ENCODE peak calls at places on chromosomes 4 and X, in five cellular contexts. B is H9, D is mesenchymal stem cell, I is H1, C is trophoblast cell. U is an unnamed sample.
A peak's percentile ranks its signal among the peaks of the same experiment; 100 is the strongest.

GRCh38 chrX:136209016-136209738 is 42.0 kb downstream of the MAP7D3 start:
- DNase-seq in B (peak; percentile 47), D (peak; percentile 62), I (no peak), C (peak; percentile 65), U (no peak)

GRCh38 chr4:88592600-88593448 is 544 bp downstream of the HERC3 start:
- DNase-seq in B (peak; percentile 68), D (peak; percentile 80), I (no peak), C (peak; percentile 88), U (peak; percentile 54)

GRCh38 chrX:142637206-142637605 is 388.5 kb upstream of the SPANXN4 start:
- DNase-seq in B (no peak), D (no peak), I (no peak), C (no peak), U (no peak)

GRCh38 chr4:158621729-158622128 is 50.0 kb downstream of the C4orf46 start:
- DNase-seq in B (no peak), D (no peak), I (no peak), C (no peak), U (no peak)

GRCh38 chr4:53763813-53764597 is 172.7 kb upstream of the LNX1 start:
- DNase-seq in B (no peak), D (peak; percentile 73), I (no peak), C (peak; percentile 94), U (no peak)

GRCh38 chr4:81724925-81725329 is 253.2 kb upstream of the RASGEF1B start:
- DNase-seq in B (no peak), D (peak; percentile 11), I (no peak), C (peak; percentile 88), U (no peak)

GRCh38 chrX:24466025-24466424 is 939 bp downstream of the PDK3 start:
- DNase-seq in B (no peak), D (no peak), I (no peak), C (no peak), U (no peak)

GRCh38 chrX:132954323-132954722 is 4.1 kb downstream of the HS6ST2 start:
- DNase-seq in B (no peak), D (no peak), I (no peak), C (peak; percentile 49), U (no peak)

GRCh38 chr4:126753592-126753991 is 879.2 kb upstream of the INTU start:
- DNase-seq in B (no peak), D (no peak), I (no peak), C (no peak), U (no peak)

GRCh38 chr4:40281099-40281498 is 54.0 kb upstream of the CHRNA9 start:
- DNase-seq in B (no peak), D (no peak), I (no peak), C (no peak), U (no peak)

GRCh38 chr4:162838671-162839070 is 328.0 kb downstream of the NAF1 start:
- DNase-seq in B (no peak), D (no peak), I (no peak), C (peak; percentile 82), U (no peak)

GRCh38 chr4:15004701-15005301 is 2.5 kb downstream of the CPEB2 start:
- DNase-seq in B (peak; percentile 64), D (peak; percentile 86), I (no peak), C (peak; percentile 88), U (peak; percentile 32)

GRCh38 chr4:118911162-118911791 is 22.6 kb downstream of the SYNPO2 start:
- DNase-seq in B (no peak), D (no peak), I (no peak), C (no peak), U (no peak)

GRCh38 chrX:11893933-11894710 is 136.1 kb downstream of the MSL3 start:
- DNase-seq in B (no peak), D (no peak), I (no peak), C (no peak), U (no peak)

GRCh38 chr4:168585168-168586091 is 88.6 kb downstream of the PALLD start:
- DNase-seq in B (peak; percentile 82), D (peak; percentile 82), I (peak; percentile 53), C (peak; percentile 88), U (peak; percentile 65)

GRCh38 chr4:115090483-115091075 is 22.8 kb downstream of the NDST4 start:
- DNase-seq in B (no peak), D (peak; percentile 27), I (no peak), C (peak; percentile 80), U (peak; percentile 33)

GRCh38 chr4:9977518-9978031 is 43.7 kb downstream of the SLC2A9 start:
- DNase-seq in B (no peak), D (no peak), I (no peak), C (no peak), U (no peak)

GRCh38 chrX:27863813-27864212 is 56.0 kb downstream of the MAGEB10 start:
- DNase-seq in B (peak; percentile 41), D (no peak), I (no peak), C (no peak), U (no peak)

GRCh38 chr4:136810626-136811025 is 721.7 kb downstream of the PCDH18 start:
- DNase-seq in B (no peak), D (no peak), I (no peak), C (no peak), U (no peak)

GRCh38 chr4:115126487-115126886 is 13.1 kb upstream of the NDST4 start:
- DNase-seq in B (no peak), D (no peak), I (no peak), C (no peak), U (no peak)

GRCh38 chr4:48681856-48682255 is 98.2 kb downstream of the FRYL start:
- DNase-seq in B (no peak), D (peak; percentile 44), I (no peak), C (peak; percentile 18), U (no peak)

GRCh38 chr4:23779839-23780238 is 110.0 kb downstream of the PPARGC1A start:
- DNase-seq in B (no peak), D (no peak), I (no peak), C (no peak), U (no peak)

GRCh38 chr4:127870688-127871087 is 10.0 kb upstream of the PLK4 start:
- DNase-seq in B (no peak), D (peak; percentile 89), I (no peak), C (peak; percentile 45), U (no peak)

GRCh38 chr4:72326692-72327632 is 242.1 kb downstream of the ADAMTS3 start:
- DNase-seq in B (no peak), D (peak; percentile 32), I (no peak), C (peak; percentile 71), U (no peak)

GRCh38 chr4:128303986-128304385 is 16.4 kb upstream of the PGRMC2 start:
- DNase-seq in B (no peak), D (no peak), I (no peak), C (no peak), U (no peak)

GRCh38 chr4:10736895-10737294 is 52.3 kb upstream of the CLNK start:
- DNase-seq in B (peak; percentile 43), D (no peak), I (no peak), C (no peak), U (no peak)

GRCh38 chr4:145773581-145774234 is 93.8 kb downstream of the C4orf51 start:
- DNase-seq in B (no peak), D (no peak), I (no peak), C (no peak), U (no peak)

GRCh38 chr4:55124337-55125076 is 888 bp downstream of the KDR start:
- DNase-seq in B (peak; percentile 34), D (peak; percentile 23), I (no peak), C (no peak), U (peak; percentile 8)

GRCh38 chrX:128891554-128891953 is 631.7 kb downstream of the SMARCA1 start:
- DNase-seq in B (no peak), D (no peak), I (no peak), C (no peak), U (no peak)
- H2BK12ac ChIP-seq in B (no peak overlapping the region), D (no peak overlapping the region), I (no peak overlapping the region), C (no peak overlapping the region), U (no peak overlapping the region)

DNA sequence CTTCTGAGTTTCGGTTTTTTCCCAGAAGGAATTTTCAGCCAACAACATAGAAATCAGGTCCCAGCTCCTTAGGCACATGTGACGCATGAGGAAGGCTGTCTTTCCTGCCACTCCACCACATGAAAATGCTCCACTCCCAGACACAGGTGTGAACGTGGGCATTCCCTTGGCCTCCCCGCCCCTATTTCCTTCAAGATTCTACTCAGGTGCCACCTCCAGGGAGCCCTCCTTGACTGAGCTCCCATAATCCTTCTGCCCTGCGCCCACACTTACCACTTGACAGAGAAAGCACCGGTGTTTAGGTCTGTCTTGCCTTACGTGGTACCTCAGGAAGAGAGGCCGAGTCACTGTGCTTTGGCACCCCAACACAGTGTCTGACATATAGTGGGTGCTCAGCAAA is 44.4 kb upstream of the CENPU start:
- DNase-seq in B (no peak), D (no peak), I (no peak), C (no peak), U (no peak)
- H3K27ac ChIP-seq in B (no peak overlapping the region), D (no peak overlapping the region), I (no peak overlapping the region), C (no peak overlapping the region), U (no peak overlapping the region)

GRCh38 chrX:69066021-69066757 is 99.1 kb downstream of the PJA1 start:
- DNase-seq in B (peak; percentile 8), D (no peak), I (no peak), C (no peak), U (no peak)

GRCh38 chrX:69067841-69068240 is 97.4 kb downstream of the PJA1 start:
- DNase-seq in B (no peak), D (no peak), I (no peak), C (no peak), U (no peak)

GRCh38 chrX:69068295-69069085 is 96.8 kb downstream of the PJA1 start:
- DNase-seq in B (no peak), D (no peak), I (no peak), C (no peak), U (no peak)

GRCh38 chrX:69065451-69065850 is 99.8 kb downstream of the PJA1 start:
- DNase-seq in B (peak; percentile 6), D (peak; percentile 53), I (no peak), C (no peak), U (no peak)

DNA sequence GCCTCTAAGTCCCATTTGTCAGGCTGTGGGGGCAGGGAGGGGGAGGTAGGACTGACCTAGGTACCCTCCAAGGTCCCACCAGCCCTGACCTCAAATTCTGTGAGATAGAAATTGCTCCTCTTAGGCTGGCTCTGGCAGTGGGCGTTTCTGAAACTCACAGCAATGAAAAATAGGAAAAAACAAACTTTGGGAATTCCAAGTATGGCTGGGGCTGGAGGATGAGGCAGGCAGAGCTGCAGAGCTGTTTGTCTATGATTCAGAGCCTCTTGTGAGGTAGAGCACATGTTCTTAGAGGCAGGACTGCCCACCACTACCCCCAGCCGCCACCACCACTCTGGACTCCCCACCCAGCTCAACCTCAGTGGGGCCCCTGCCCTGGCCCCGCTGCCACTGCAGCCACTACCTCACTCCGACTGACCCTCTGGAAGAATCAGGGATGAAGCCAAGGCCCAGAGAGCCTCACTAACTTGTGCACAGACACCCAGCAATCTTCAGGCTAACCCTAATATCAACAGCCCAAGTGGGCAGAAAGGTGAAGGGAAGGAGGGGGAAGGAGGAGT is 98.2 kb downstream of the PJA1 start:
- DNase-seq in B (no peak), D (peak; percentile 35), I (no peak), C (peak; percentile 28), U (no peak)
- H4K8ac ChIP-seq in B (no peak overlapping the region), D (no peak overlapping the region), I (no peak overlapping the region), C (no peak overlapping the region), U (no peak overlapping the region)

GRCh38 chr4:32073542-32073941 is 1353.4 kb downstream of the PCDH7 start:
- DNase-seq in B (no peak), D (no peak), I (no peak), C (no peak), U (no peak)
- H2BK12ac ChIP-seq in B (no peak overlapping the region), D (no peak overlapping the region), I (no peak overlapping the region), C (no peak overlapping the region), U (no peak overlapping the region)

GRCh38 chr4:68658672-68659071 is 11.8 kb downstream of the UGT2B15 start:
- DNase-seq in B (no peak), D (no peak), I (no peak), C (no peak), U (no peak)
- H3K27ac ChIP-seq in B (no peak overlapping the region), D (no peak overlapping the region), I (no peak overlapping the region), C (no peak overlapping the region), U (no peak overlapping the region)